ENCODE peak calls at places on chromosomes 7 and 10, in four cellular contexts. F, C, R and V are unnamed samples.

GRCh38 chr7:28629216-28629848 is 217.0 kb downstream of the CREB5 start:
- DNase-seq in F (no peak), C (no peak), R (no peak), V (peak)

GRCh38 chr7:12573885-12574284 is 3.4 kb downstream of the SCIN start:
- DNase-seq in F (no peak), C (no peak), R (no peak), V (no peak)

GRCh38 chr7:101790566-101791293 is 26.7 kb upstream of the CUX1 start:
- DNase-seq in F (peak), C (no peak), R (no peak), V (no peak)

GRCh38 chr10:21507066-21507669 is 18.3 kb downstream of the SKIDA1 start:
- DNase-seq in F (no peak), C (no peak), R (no peak), V (no peak)

GRCh38 chr7:34247468-34247867 is 342.1 kb downstream of the BMPER start:
- DNase-seq in F (no peak), C (no peak), R (no peak), V (no peak)

GRCh38 chr10:99995713-99996112 is 14.0 kb downstream of the DNMBP start:
- DNase-seq in F (no peak), C (no peak), R (no peak), V (no peak)

GRCh38 chr7:36984710-36985308 is 260.5 kb upstream of the AOAH start:
- DNase-seq in F (no peak), C (no peak), R (no peak), V (no peak)

GRCh38 chr10:32367793-32368453 is 21.0 kb upstream of the EPC1 start:
- DNase-seq in F (no peak), C (peak), R (peak), V (peak)

GRCh38 chr7:66206909-66207240 is 1.7 kb downstream of the TPST1 start:
- DNase-seq in F (no peak), C (no peak), R (no peak), V (no peak)

GRCh38 chr10:71093531-71093930 is 118.8 kb upstream of the UNC5B start:
- DNase-seq in F (no peak), C (no peak), R (no peak), V (no peak)

GRCh38 chr10:82377608-82378007 is 502.6 kb downstream of the NRG3 start:
- DNase-seq in F (no peak), C (no peak), R (no peak), V (peak)

GRCh38 chr7:82559203-82559805 is 115.7 kb upstream of the CACNA2D1 start:
- DNase-seq in F (no peak), C (peak), R (no peak), V (no peak)

GRCh38 chr7:108358553-108358952 is 97.7 kb downstream of the NRCAM start:
- DNase-seq in F (no peak), C (peak), R (peak), V (no peak)

GRCh38 chr7:82204694-82205093 is 238.9 kb downstream of the CACNA2D1 start:
- DNase-seq in F (no peak), C (no peak), R (no peak), V (no peak)

GRCh38 chr7:144834516-144835165 is 1.2 kb downstream of the TPK1 start:
- DNase-seq in F (no peak), C (no peak), R (no peak), V (peak)

GRCh38 chr10:28873540-28873939 is 196.2 kb downstream of the BAMBI start:
- DNase-seq in F (no peak), C (no peak), R (no peak), V (no peak)

GRCh38 chr7:100827330-100828226 is at the start of gene EPHB4:
- DNase-seq in F (peak), C (no peak), R (peak), V (peak)

GRCh38 chr7:824106-824505 is 8.2 kb upstream of the SUN1 start:
- DNase-seq in F (no peak), C (no peak), R (no peak), V (no peak)

GRCh38 chr7:156456503-156457115 is 184.0 kb upstream of the RNF32 start:
- DNase-seq in F (no peak), C (no peak), R (no peak), V (no peak)

GRCh38 chr7:94298943-94299342 is 95.8 kb upstream of the COL1A2 start:
- DNase-seq in F (no peak), C (no peak), R (no peak), V (peak)

GRCh38 chr10:77818378-77818777 is 108.2 kb downstream of the DLG5 start:
- DNase-seq in F (peak), C (no peak), R (no peak), V (no peak)

GRCh38 chr7:77824636-77825035 is 26.1 kb downstream of the PHTF2 start:
- DNase-seq in F (no peak), C (no peak), R (no peak), V (no peak)

GRCh38 chr7:129569811-129570215 is 41.7 kb upstream of the NRF1 start:
- DNase-seq in F (no peak), C (peak), R (peak), V (peak)

GRCh38 chr10:112951349-112952281 is 1.6 kb downstream of the TCF7L2 start:
- DNase-seq in F (peak), C (peak), R (no peak), V (peak)

GRCh38 chr7:108181073-108181985 is 51.2 kb upstream of the LAMB4 start:
- DNase-seq in F (no peak), C (peak), R (peak), V (peak)

GRCh38 chr10:90856964-90857634 is 740 bp downstream of the HTR7 start:
- DNase-seq in F (no peak), C (no peak), R (no peak), V (no peak)

GRCh38 chr7:79090543-79090942 is 362.9 kb downstream of the MAGI2 start:
- DNase-seq in F (no peak), C (no peak), R (no peak), V (no peak)

GRCh38 chr10:20085115-20085514 is 268.9 kb downstream of the PLXDC2 start:
- DNase-seq in F (no peak), C (no peak), R (no peak), V (no peak)

GRCh38 chr10:131658476-131659110 is 242.2 kb upstream of the PPP2R2D start:
- DNase-seq in F (no peak), C (no peak), R (no peak), V (no peak)

GRCh38 chr7:103914147-103914899 is 75.1 kb downstream of the RELN start:
- DNase-seq in F (no peak), C (no peak), R (no peak), V (no peak)

GRCh38 chr10:34889004-34889869 is 74.1 kb upstream of the PARD3 start:
- DNase-seq in F (no peak), C (peak), R (peak), V (no peak)